ENCODE peak calls at places on chromosomes 5 and 9, in nine cellular contexts. One of them, this sample, is unnamed.
A peak's percentile ranks its signal among the peaks of the same experiment; 100 is the strongest.

GRCh38 chr5:169147542-169147941 is 153.4 kb downstream of the SLIT3 start:
- DNase-seq in heart right ventricle: no peak
- DNase-seq in BE2C: peak; percentile 47
- DNase-seq in CD8-positive, alpha-beta memory T cell: no peak
- DNase-seq in mucosa of descending colon: no peak
- DNase-seq in neural progenitor cell: no peak
- DNase-seq in tibial artery: no peak
- DNase-seq in fibroblast of lung: no peak
- DNase-seq in body of pancreas: no peak
- DNase-seq in this sample: no peak

GRCh38 chr9:129384887-129385614 is 207.0 kb upstream of the IER5L start:
- DNase-seq in heart right ventricle: no peak
- DNase-seq in BE2C: no peak
- DNase-seq in CD8-positive, alpha-beta memory T cell: no peak
- DNase-seq in mucosa of descending colon: no peak
- DNase-seq in neural progenitor cell: no peak
- DNase-seq in tibial artery: peak; percentile 60
- DNase-seq in fibroblast of lung: no peak
- DNase-seq in body of pancreas: no peak
- DNase-seq in this sample: no peak

GRCh38 chr5:31671339-31671741 is 32.4 kb downstream of the PDZD2 start:
- DNase-seq in heart right ventricle: peak; percentile 36
- DNase-seq in BE2C: no peak
- DNase-seq in CD8-positive, alpha-beta memory T cell: no peak
- DNase-seq in mucosa of descending colon: no peak
- DNase-seq in neural progenitor cell: no peak
- DNase-seq in tibial artery: peak; percentile 67
- DNase-seq in fibroblast of lung: no peak
- DNase-seq in body of pancreas: no peak
- DNase-seq in this sample: no peak

GRCh38 chr5:91541696-91542095 is 158.6 kb upstream of the ARRDC3 start:
- DNase-seq in heart right ventricle: no peak
- DNase-seq in BE2C: no peak
- DNase-seq in CD8-positive, alpha-beta memory T cell: no peak
- DNase-seq in mucosa of descending colon: no peak
- DNase-seq in neural progenitor cell: no peak
- DNase-seq in tibial artery: no peak
- DNase-seq in fibroblast of lung: peak; percentile 39
- DNase-seq in body of pancreas: no peak
- DNase-seq in this sample: no peak

GRCh38 chr9:73565833-73566465 is 414.3 kb downstream of the ANXA1 start:
- DNase-seq in heart right ventricle: peak; percentile 14
- DNase-seq in BE2C: no peak
- DNase-seq in CD8-positive, alpha-beta memory T cell: no peak
- DNase-seq in mucosa of descending colon: no peak
- DNase-seq in neural progenitor cell: peak; percentile 59
- DNase-seq in tibial artery: no peak
- DNase-seq in fibroblast of lung: no peak
- DNase-seq in body of pancreas: no peak
- DNase-seq in this sample: peak; percentile 23

GRCh38 chr9:114169029-114169939 is 13.9 kb downstream of the COL27A1 start:
- DNase-seq in heart right ventricle: no peak
- DNase-seq in BE2C: no peak
- DNase-seq in CD8-positive, alpha-beta memory T cell: no peak
- DNase-seq in mucosa of descending colon: peak; percentile 16
- DNase-seq in neural progenitor cell: no peak
- DNase-seq in tibial artery: no peak
- DNase-seq in fibroblast of lung: peak; percentile 84
- DNase-seq in body of pancreas: no peak
- DNase-seq in this sample: no peak

GRCh38 chr5:60586307-60586901 is 113.6 kb downstream of the DEPDC1B start:
- DNase-seq in heart right ventricle: no peak
- DNase-seq in BE2C: no peak
- DNase-seq in CD8-positive, alpha-beta memory T cell: no peak
- DNase-seq in mucosa of descending colon: no peak
- DNase-seq in neural progenitor cell: peak; percentile 7
- DNase-seq in tibial artery: no peak
- DNase-seq in fibroblast of lung: peak; percentile 55
- DNase-seq in body of pancreas: no peak
- DNase-seq in this sample: no peak

GRCh38 chr5:60887096-60887495 is 43.0 kb upstream of the ELOVL7 start:
- DNase-seq in heart right ventricle: no peak
- DNase-seq in BE2C: no peak
- DNase-seq in CD8-positive, alpha-beta memory T cell: no peak
- DNase-seq in mucosa of descending colon: no peak
- DNase-seq in neural progenitor cell: no peak
- DNase-seq in tibial artery: no peak
- DNase-seq in fibroblast of lung: no peak
- DNase-seq in body of pancreas: no peak
- DNase-seq in this sample: no peak

GRCh38 chr9:107542814-107543213 is 53.2 kb upstream of the KLF4 start:
- DNase-seq in heart right ventricle: no peak
- DNase-seq in BE2C: no peak
- DNase-seq in CD8-positive, alpha-beta memory T cell: no peak
- DNase-seq in mucosa of descending colon: no peak
- DNase-seq in neural progenitor cell: no peak
- DNase-seq in tibial artery: no peak
- DNase-seq in fibroblast of lung: no peak
- DNase-seq in body of pancreas: no peak
- DNase-seq in this sample: no peak

GRCh38 chr5:10691826-10692785 is 68.9 kb downstream of the DAP start:
- DNase-seq in heart right ventricle: no peak
- DNase-seq in BE2C: no peak
- DNase-seq in CD8-positive, alpha-beta memory T cell: no peak
- DNase-seq in mucosa of descending colon: no peak
- DNase-seq in neural progenitor cell: no peak
- DNase-seq in tibial artery: no peak
- DNase-seq in fibroblast of lung: no peak
- DNase-seq in body of pancreas: no peak
- DNase-seq in this sample: no peak

GRCh38 chr5:133848306-133848924 is 120.0 kb downstream of the C5orf15 start:
- DNase-seq in heart right ventricle: no peak
- DNase-seq in BE2C: no peak
- DNase-seq in CD8-positive, alpha-beta memory T cell: no peak
- DNase-seq in mucosa of descending colon: no peak
- DNase-seq in neural progenitor cell: no peak
- DNase-seq in tibial artery: no peak
- DNase-seq in fibroblast of lung: no peak
- DNase-seq in body of pancreas: no peak
- DNase-seq in this sample: no peak

GRCh38 chr5:180590543-180591248 is 603 bp downstream of the SCGB3A1 start:
- DNase-seq in heart right ventricle: no peak
- DNase-seq in BE2C: no peak
- DNase-seq in CD8-positive, alpha-beta memory T cell: no peak
- DNase-seq in mucosa of descending colon: no peak
- DNase-seq in neural progenitor cell: peak; percentile 61
- DNase-seq in tibial artery: no peak
- DNase-seq in fibroblast of lung: no peak
- DNase-seq in body of pancreas: no peak
- DNase-seq in this sample: no peak

GRCh38 chr9:121298689-121299112 is 30.7 kb downstream of the GSN start:
- DNase-seq in heart right ventricle: no peak
- DNase-seq in BE2C: no peak
- DNase-seq in CD8-positive, alpha-beta memory T cell: no peak
- DNase-seq in mucosa of descending colon: no peak
- DNase-seq in neural progenitor cell: peak; percentile 16
- DNase-seq in tibial artery: peak; percentile 77
- DNase-seq in fibroblast of lung: no peak
- DNase-seq in body of pancreas: no peak
- DNase-seq in this sample: no peak

GRCh38 chr5:155794801-155795200 is 532.2 kb upstream of the SGCD start:
- DNase-seq in heart right ventricle: no peak
- DNase-seq in BE2C: no peak
- DNase-seq in CD8-positive, alpha-beta memory T cell: no peak
- DNase-seq in mucosa of descending colon: no peak
- DNase-seq in neural progenitor cell: no peak
- DNase-seq in tibial artery: no peak
- DNase-seq in fibroblast of lung: peak; percentile 3
- DNase-seq in body of pancreas: no peak
- DNase-seq in this sample: no peak

GRCh38 chr5:74409737-74410136 is 230.8 kb downstream of the ENC1 start:
- DNase-seq in heart right ventricle: no peak
- DNase-seq in BE2C: peak; percentile 23
- DNase-seq in CD8-positive, alpha-beta memory T cell: no peak
- DNase-seq in mucosa of descending colon: no peak
- DNase-seq in neural progenitor cell: no peak
- DNase-seq in tibial artery: no peak
- DNase-seq in fibroblast of lung: no peak
- DNase-seq in body of pancreas: no peak
- DNase-seq in this sample: no peak

GRCh38 chr5:74415695-74416102 is 224.8 kb downstream of the ENC1 start:
- DNase-seq in heart right ventricle: no peak
- DNase-seq in BE2C: peak; percentile 23
- DNase-seq in CD8-positive, alpha-beta memory T cell: no peak
- DNase-seq in mucosa of descending colon: peak; percentile 31
- DNase-seq in neural progenitor cell: no peak
- DNase-seq in tibial artery: no peak
- DNase-seq in fibroblast of lung: no peak
- DNase-seq in body of pancreas: no peak
- DNase-seq in this sample: peak; percentile 50

GRCh38 chr5:74414228-74414627 is 226.3 kb downstream of the ENC1 start:
- DNase-seq in heart right ventricle: no peak
- DNase-seq in BE2C: no peak
- DNase-seq in CD8-positive, alpha-beta memory T cell: no peak
- DNase-seq in mucosa of descending colon: no peak
- DNase-seq in neural progenitor cell: no peak
- DNase-seq in tibial artery: no peak
- DNase-seq in fibroblast of lung: no peak
- DNase-seq in body of pancreas: no peak
- DNase-seq in this sample: no peak

GRCh38 chr5:74412064-74412463 is 228.5 kb downstream of the ENC1 start:
- DNase-seq in heart right ventricle: no peak
- DNase-seq in BE2C: peak; percentile 74
- DNase-seq in CD8-positive, alpha-beta memory T cell: no peak
- DNase-seq in mucosa of descending colon: no peak
- DNase-seq in neural progenitor cell: peak; percentile 70
- DNase-seq in tibial artery: no peak
- DNase-seq in fibroblast of lung: no peak
- DNase-seq in body of pancreas: no peak
- DNase-seq in this sample: no peak

GRCh38 chr5:74413403-74414060 is 227.0 kb downstream of the ENC1 start:
- DNase-seq in heart right ventricle: no peak
- DNase-seq in BE2C: no peak
- DNase-seq in CD8-positive, alpha-beta memory T cell: no peak
- DNase-seq in mucosa of descending colon: no peak
- DNase-seq in neural progenitor cell: no peak
- DNase-seq in tibial artery: no peak
- DNase-seq in fibroblast of lung: no peak
- DNase-seq in body of pancreas: no peak
- DNase-seq in this sample: no peak
- H3K4me1 ChIP-seq in heart right ventricle: no peaks in the 10 kb centered on the region
- H3K4me1 ChIP-seq in BE2C: peaks cover 36% of the 10 kb centered on the region
- H3K4me1 ChIP-seq in CD8-positive, alpha-beta memory T cell: no peaks in the 10 kb centered on the region
- H3K4me1 ChIP-seq in mucosa of descending colon: peaks cover 13% of the 10 kb centered on the region
- H3K4me1 ChIP-seq in neural progenitor cell: peaks cover 36% of the 10 kb centered on the region
- H3K4me1 ChIP-seq in tibial artery: no peaks in the 10 kb centered on the region
- H3K4me1 ChIP-seq in fibroblast of lung: no peaks in the 10 kb centered on the region
- H3K4me1 ChIP-seq in body of pancreas: peaks cover 14% of the 10 kb centered on the region
- H3K4me1 ChIP-seq in this sample: peaks cover 76% of the 10 kb centered on the region

GRCh38 chr5:96683810-96684209 is 21.6 kb downstream of the CAST start:
- DNase-seq in heart right ventricle: no peak
- DNase-seq in BE2C: no peak
- DNase-seq in CD8-positive, alpha-beta memory T cell: no peak
- DNase-seq in mucosa of descending colon: no peak
- DNase-seq in neural progenitor cell: no peak
- DNase-seq in tibial artery: no peak
- DNase-seq in fibroblast of lung: no peak
- DNase-seq in body of pancreas: no peak
- DNase-seq in this sample: no peak

GRCh38 chr5:96691503-96692303 is 29.5 kb downstream of the CAST start:
- DNase-seq in heart right ventricle: no peak
- DNase-seq in BE2C: no peak
- DNase-seq in CD8-positive, alpha-beta memory T cell: no peak
- DNase-seq in mucosa of descending colon: no peak
- DNase-seq in neural progenitor cell: no peak
- DNase-seq in tibial artery: no peak
- DNase-seq in fibroblast of lung: peak; percentile 45
- DNase-seq in body of pancreas: no peak
- DNase-seq in this sample: no peak

GRCh38 chr5:96690906-96691305 is 28.7 kb downstream of the CAST start:
- DNase-seq in heart right ventricle: no peak
- DNase-seq in BE2C: no peak
- DNase-seq in CD8-positive, alpha-beta memory T cell: no peak
- DNase-seq in mucosa of descending colon: no peak
- DNase-seq in neural progenitor cell: no peak
- DNase-seq in tibial artery: no peak
- DNase-seq in fibroblast of lung: no peak
- DNase-seq in body of pancreas: no peak
- DNase-seq in this sample: no peak

GRCh38 chr5:96687080-96687479 is 24.9 kb downstream of the CAST start:
- DNase-seq in heart right ventricle: no peak
- DNase-seq in BE2C: no peak
- DNase-seq in CD8-positive, alpha-beta memory T cell: no peak
- DNase-seq in mucosa of descending colon: no peak
- DNase-seq in neural progenitor cell: no peak
- DNase-seq in tibial artery: no peak
- DNase-seq in fibroblast of lung: no peak
- DNase-seq in body of pancreas: no peak
- DNase-seq in this sample: no peak

GRCh38 chr5:96687812-96688453 is 25.8 kb downstream of the CAST start:
- DNase-seq in heart right ventricle: no peak
- DNase-seq in BE2C: no peak
- DNase-seq in CD8-positive, alpha-beta memory T cell: peak; percentile 24
- DNase-seq in mucosa of descending colon: no peak
- DNase-seq in neural progenitor cell: peak; percentile 22
- DNase-seq in tibial artery: no peak
- DNase-seq in fibroblast of lung: peak; percentile 83
- DNase-seq in body of pancreas: no peak
- DNase-seq in this sample: peak; percentile 38
- H3K4me3 ChIP-seq in heart right ventricle: no peak overlapping the region
- H3K4me3 ChIP-seq in BE2C: peak overlapping the region; percentile 32
- H3K4me3 ChIP-seq in CD8-positive, alpha-beta memory T cell: no peak overlapping the region
- H3K4me3 ChIP-seq in mucosa of descending colon: no peak overlapping the region
- H3K4me3 ChIP-seq in neural progenitor cell: no peak overlapping the region
- H3K4me3 ChIP-seq in tibial artery: no peak overlapping the region
- H3K4me3 ChIP-seq in fibroblast of lung: no peak overlapping the region
- H3K4me3 ChIP-seq in body of pancreas: no peak overlapping the region
- H3K4me3 ChIP-seq in this sample: no peak overlapping the region

DNA sequence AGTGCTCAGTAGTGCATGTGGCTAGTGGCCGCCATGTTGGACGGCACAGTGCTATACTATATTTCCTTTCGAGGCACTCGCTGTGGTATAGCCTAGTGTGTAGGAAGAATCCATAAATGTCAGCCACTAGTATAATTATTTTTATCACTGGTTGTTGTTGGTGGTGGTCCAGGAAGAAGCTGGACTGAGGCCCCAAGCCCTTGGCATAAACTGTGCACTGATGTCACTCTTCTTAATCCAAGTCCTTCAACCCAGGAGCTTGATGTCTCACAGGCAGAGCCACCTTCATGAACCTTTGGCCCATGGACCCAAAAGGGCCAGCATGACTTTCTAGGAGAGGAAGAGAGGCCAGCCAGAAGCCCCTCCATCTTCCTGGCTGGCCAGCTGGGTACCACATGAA is 32.5 kb upstream of the SYNPO start:
- DNase-seq in heart right ventricle: no peak
- DNase-seq in BE2C: no peak
- DNase-seq in CD8-positive, alpha-beta memory T cell: no peak
- DNase-seq in mucosa of descending colon: no peak
- DNase-seq in neural progenitor cell: no peak
- DNase-seq in tibial artery: no peak
- DNase-seq in fibroblast of lung: no peak
- DNase-seq in body of pancreas: no peak
- DNase-seq in this sample: no peak
- H3K4me1 ChIP-seq in heart right ventricle: peaks cover 71% of the 10 kb centered on the region
- H3K4me1 ChIP-seq in BE2C: no peaks in the 10 kb centered on the region
- H3K4me1 ChIP-seq in CD8-positive, alpha-beta memory T cell: no peaks in the 10 kb centered on the region
- H3K4me1 ChIP-seq in mucosa of descending colon: peaks cover 21% of the 10 kb centered on the region
- H3K4me1 ChIP-seq in neural progenitor cell: no peaks in the 10 kb centered on the region
- H3K4me1 ChIP-seq in tibial artery: peaks cover 38% of the 10 kb centered on the region
- H3K4me1 ChIP-seq in fibroblast of lung: no peaks in the 10 kb centered on the region
- H3K4me1 ChIP-seq in body of pancreas: peaks cover 18% of the 10 kb centered on the region
- H3K4me1 ChIP-seq in this sample: peaks cover 23% of the 10 kb centered on the region

GRCh38 chr9:35116898-35117551 is 1.4 kb upstream of the ATOSB start:
- DNase-seq in heart right ventricle: peak; percentile 83
- DNase-seq in BE2C: peak; percentile 92
- DNase-seq in CD8-positive, alpha-beta memory T cell: peak; percentile 85
- DNase-seq in mucosa of descending colon: peak; percentile 83
- DNase-seq in neural progenitor cell: peak; percentile 97
- DNase-seq in tibial artery: peak; percentile 95
- DNase-seq in fibroblast of lung: peak; percentile 94
- DNase-seq in body of pancreas: peak; percentile 97
- DNase-seq in this sample: peak; percentile 90
- H3K4me3 ChIP-seq in heart right ventricle: peak overlapping the region; percentile 26
- H3K4me3 ChIP-seq in BE2C: peak overlapping the region; percentile 68
- H3K4me3 ChIP-seq in CD8-positive, alpha-beta memory T cell: peak overlapping the region; percentile 61
- H3K4me3 ChIP-seq in mucosa of descending colon: no peak overlapping the region
- H3K4me3 ChIP-seq in neural progenitor cell: peak overlapping the region; percentile 58
- H3K4me3 ChIP-seq in tibial artery: peak overlapping the region; percentile 64
- H3K4me3 ChIP-seq in fibroblast of lung: peak overlapping the region; percentile 72
- H3K4me3 ChIP-seq in body of pancreas: peak overlapping the region; percentile 21
- H3K4me3 ChIP-seq in this sample: peak overlapping the region; percentile 92

This sample was measured in Caco-2.